ENCODE peak calls at places on chromosomes 13 and 19, in five cellular contexts. O, T, W, M and H are unnamed samples.

GRCh38 chr19:52535831-52536800 is 8.6 kb downstream of the ZNF808 start:
- DNase-seq in W (no peak), T (peak; percentile 84), O (no peak), M (no peak), H (peak; percentile 67)

GRCh38 chr13:76538004-76538403 is 348.2 kb downstream of the KCTD12 start:
- DNase-seq in O (no peak), T (no peak), M (no peak), W (no peak), H (no peak)

GRCh38 chr13:68176486-68176885 is 946.4 kb upstream of the PCDH9 start:
- DNase-seq in O (no peak), W (peak; percentile 4), M (no peak), T (no peak), H (no peak)

GRCh38 chr19:17772172-17772571 is 20.9 kb downstream of the FCHO1 start:
- DNase-seq in T (no peak), O (no peak), M (no peak), W (no peak), H (no peak)

GRCh38 chr13:94050686-94051085 is 428.8 kb downstream of the DCT start:
- DNase-seq in M (no peak), T (no peak), O (no peak), W (no peak), H (no peak)

GRCh38 chr13:75505327-75505726 is 23.4 kb upstream of the TBC1D4 start:
- DNase-seq in O (no peak), W (no peak), T (no peak), M (no peak), H (no peak)

GRCh38 chr13:100989424-100989823 is 314.8 kb upstream of the TMTC4 start:
- DNase-seq in O (no peak), W (no peak), T (no peak), M (no peak), H (no peak)

GRCh38 chr13:114115796-114116195 is 16.6 kb downstream of the RASA3 start:
- DNase-seq in T (no peak), W (no peak), M (no peak), O (no peak), H (no peak)

GRCh38 chr19:28454083-28454482 is 758.9 kb downstream of the UQCRFS1 start:
- DNase-seq in O (no peak), T (no peak), W (no peak), M (no peak), H (no peak)

GRCh38 chr19:28313633-28314032 is 899.3 kb downstream of the UQCRFS1 start:
- DNase-seq in T (no peak), M (no peak), O (no peak), W (no peak), H (no peak)

GRCh38 chr13:113033054-113033453 is 64.0 kb downstream of the MCF2L start:
- DNase-seq in O (no peak), W (no peak), M (no peak), T (no peak), H (no peak)

GRCh38 chr13:67023088-67023893 is 206.8 kb downstream of the PCDH9 start:
- DNase-seq in M (no peak), W (no peak), O (no peak), T (no peak), H (no peak)

GRCh38 chr13:85347251-85347650 is 452.0 kb downstream of the SLITRK6 start:
- DNase-seq in T (no peak), O (no peak), W (no peak), M (no peak), H (no peak)

GRCh38 chr19:51552996-51553725 is 17.9 kb upstream of the ZNF175 start:
- DNase-seq in T (peak; percentile 40), O (peak; percentile 39), W (peak; percentile 13), M (peak; percentile 89), H (no peak)

GRCh38 chr19:9324584-9324962 is 594 bp downstream of the ZNF559 start:
- DNase-seq in M (no peak), T (peak; percentile 7), O (no peak), W (no peak), H (no peak)

GRCh38 chr19:10566658-10567410 is 1.0 kb upstream of the KRI1 start:
- DNase-seq in W (no peak), M (no peak), O (no peak), T (no peak), H (peak; percentile 82)

DNA sequence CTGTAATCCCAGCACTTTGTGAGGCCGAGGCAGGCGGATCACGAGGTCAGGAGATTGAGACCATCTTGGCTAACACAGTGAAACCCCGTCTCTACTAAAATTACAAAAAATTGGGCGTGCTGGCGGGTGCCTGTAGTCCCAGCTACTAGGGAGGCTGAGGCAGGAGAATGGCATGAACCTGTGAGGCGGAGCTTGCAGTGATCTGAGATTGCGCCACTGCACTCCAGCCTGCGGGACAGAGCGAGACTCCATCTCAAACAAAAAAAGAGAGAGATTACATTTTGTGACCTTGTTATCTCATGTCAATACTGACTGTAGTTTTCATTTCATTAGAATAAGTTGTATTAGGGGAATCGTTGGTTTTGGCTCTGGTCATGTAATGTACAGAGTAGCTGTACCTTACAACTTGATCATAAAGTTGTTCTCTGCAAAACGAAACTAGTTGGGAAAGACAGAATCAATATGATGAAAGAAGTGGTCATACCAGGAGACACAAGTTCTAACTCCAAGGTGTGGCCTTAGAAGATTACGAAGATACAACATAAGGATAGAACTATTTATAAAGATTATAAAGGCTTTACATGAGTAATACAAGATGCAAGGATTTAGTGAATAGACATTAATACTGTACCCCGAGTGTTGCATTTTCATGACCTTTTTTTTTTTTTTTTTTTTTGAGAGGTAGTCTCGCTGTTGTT is 15.3 kb downstream of the TMEM38A start:
- DNase-seq in T (no peak), W (no peak), O (peak; percentile 14), M (no peak), H (no peak)
- TF ChIP-seq ZBTB33 in T (no peak), W (no peak), O (no peak), M (no peak), H (no peak)

DNA sequence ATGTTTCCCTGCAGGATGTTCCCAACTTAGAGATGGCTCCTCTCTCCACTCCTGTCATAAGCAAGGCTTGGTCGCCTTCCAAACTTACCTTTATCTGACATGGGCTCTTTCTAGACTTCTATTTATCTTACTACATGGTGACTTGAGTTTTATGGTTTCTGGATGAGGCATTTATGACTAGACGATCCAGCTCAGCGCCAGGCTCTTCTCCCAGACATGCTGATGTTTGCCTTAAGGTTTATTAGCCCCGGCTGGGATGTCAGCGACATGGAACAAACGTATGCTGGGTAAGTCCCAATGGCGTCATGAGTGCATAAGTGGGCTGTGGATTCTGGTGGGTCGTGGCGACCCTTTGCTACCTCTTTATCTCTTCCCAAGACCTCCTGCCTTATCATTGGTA is 39.8 kb upstream of the SLC15A1 start:
- DNase-seq in W (no peak), O (no peak), T (no peak), M (no peak), H (no peak)
- TF ChIP-seq ZBTB33 in W (no peak), O (no peak), T (no peak), M (no peak), H (no peak)

DNA sequence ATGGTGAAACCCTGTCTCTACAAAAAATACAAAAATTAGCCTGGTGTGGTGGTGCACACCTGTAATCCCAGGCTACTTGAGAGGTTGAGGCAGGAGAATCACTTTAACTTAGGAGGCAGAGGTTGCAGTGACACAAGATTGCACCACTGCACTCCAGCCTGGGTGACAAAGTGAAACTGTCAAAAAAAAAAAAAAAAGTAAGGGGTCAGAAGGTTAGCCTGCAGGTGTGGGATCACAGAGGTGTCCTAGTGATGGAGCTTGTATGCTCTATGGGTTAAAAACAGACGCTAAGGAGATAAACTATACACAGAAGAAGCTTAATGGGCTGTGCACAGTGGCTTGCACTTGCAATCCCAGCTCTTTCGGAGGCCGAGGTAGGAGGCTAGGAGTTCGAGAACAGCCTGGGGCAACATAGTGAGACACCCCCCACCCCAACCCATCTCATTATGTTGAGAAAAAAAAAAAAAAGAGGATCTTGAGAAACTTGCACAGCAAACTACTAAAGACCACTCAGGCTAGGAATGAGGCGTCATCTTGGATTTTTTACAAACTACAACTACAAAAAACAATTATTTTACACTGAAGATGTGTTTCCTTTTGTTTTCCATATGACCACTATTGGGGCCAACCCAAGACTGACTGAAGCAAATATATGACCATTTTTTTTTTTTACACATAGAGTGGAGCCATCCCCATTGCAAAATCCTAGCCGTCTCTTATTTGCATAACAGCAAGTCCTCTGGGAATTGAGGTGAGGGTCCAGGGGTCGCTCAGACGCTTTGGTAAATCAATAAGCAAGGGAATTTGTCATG is 7.9 kb downstream of the FOSB start:
- DNase-seq in O (no peak), M (no peak), T (no peak), W (no peak), H (no peak)
- TF ChIP-seq ZBTB33 in O (no peak), M (no peak), T (no peak), W (no peak), H (no peak)

GRCh38 chr13:99191336-99191899 is 9.2 kb upstream of the UBAC2 start:
- DNase-seq in W (no peak), T (no peak), O (no peak), M (no peak), H (no peak)
- TF ChIP-seq ZBTB33 in W (no peak), T (no peak), O (no peak), M (no peak), H (no peak)

GRCh38 chr13:79547211-79547610 is 66.3 kb downstream of the NDFIP2 start:
- DNase-seq in T (no peak), O (no peak), W (no peak), M (no peak), H (no peak)

GRCh38 chr13:79540504-79540903 is 59.5 kb downstream of the NDFIP2 start:
- DNase-seq in T (no peak), O (no peak), M (no peak), W (no peak), H (no peak)

GRCh38 chr13:79538757-79539156 is 57.8 kb downstream of the NDFIP2 start:
- DNase-seq in W (no peak), M (no peak), T (no peak), O (no peak), H (no peak)

GRCh38 chr13:79543883-79544282 is 62.9 kb downstream of the NDFIP2 start:
- DNase-seq in M (no peak), W (no peak), O (no peak), T (no peak), H (no peak)

GRCh38 chr13:79541426-79542049 is 60.6 kb downstream of the NDFIP2 start:
- DNase-seq in O (peak; percentile 62), M (peak; percentile 19), W (peak; percentile 56), T (peak; percentile 21), H (peak; percentile 49)
- TF ChIP-seq ZBTB33 in O (no peak), M (no peak), W (no peak), T (no peak), H (no peak)